ENCODE peak calls at places on chromosomes 1 and 21, in four cellular contexts. V is GM12865, Q is tibial artery, B is A549. H is an unnamed sample.
A peak's percentile ranks its signal among the peaks of the same experiment; 100 is the strongest.

GRCh38 chr21:44706026-44706705 is 5.2 kb downstream of the TSPEAR start:
- DNase-seq in V (no peak), Q (peak; percentile 37), B (no peak), H (no peak)

GRCh38 chr21:34807881-34808568 is 139.2 kb downstream of the CLIC6 start:
- DNase-seq in V (peak; percentile 37), Q (peak; percentile 80), B (peak; percentile 50), H (peak; percentile 98)

GRCh38 chr1:204114606-204115005 is 37.2 kb downstream of the ETNK2 start:
- DNase-seq in V (no peak), Q (no peak), B (no peak), H (no peak)

GRCh38 chr1:27719286-27720251 is 6.2 kb upstream of the FAM76A start:
- DNase-seq in V (peak; percentile 28), Q (no peak), B (no peak), H (peak; percentile 55)

GRCh38 chr1:220876511-220877347 is 2.5 kb upstream of the HLX start:
- DNase-seq in V (no peak), Q (no peak), B (no peak), H (no peak)

GRCh38 chr1:181318858-181319235 is 164.5 kb upstream of the CACNA1E start:
- DNase-seq in V (no peak), Q (no peak), B (no peak), H (peak; percentile 70)

GRCh38 chr1:107010582-107010981 is 45.9 kb upstream of the PRMT6 start:
- DNase-seq in V (peak; percentile 29), Q (no peak), B (no peak), H (no peak)

GRCh38 chr1:24856787-24857527 is 73.1 kb downstream of the RUNX3 start:
- DNase-seq in V (no peak), Q (peak; percentile 48), B (no peak), H (no peak)

GRCh38 chr1:242754061-242754648 is 229.7 kb upstream of the PLD5 start:
- DNase-seq in V (no peak), Q (no peak), B (no peak), H (no peak)

GRCh38 chr1:219215477-219215876 is 41.8 kb downstream of the LYPLAL1 start:
- DNase-seq in V (peak; percentile 20), Q (no peak), B (no peak), H (peak; percentile 18)

GRCh38 chr1:156452863-156453262 is 47.7 kb downstream of the MEF2D start:
- DNase-seq in V (no peak), Q (no peak), B (no peak), H (no peak)

GRCh38 chr1:217134857-217135568 is 411.8 kb upstream of the ESRRG start:
- DNase-seq in V (no peak), Q (no peak), B (no peak), H (peak; percentile 20)

GRCh38 chr1:93566227-93566626 is 115.4 kb downstream of the BCAR3 start:
- DNase-seq in V (no peak), Q (no peak), B (no peak), H (no peak)

GRCh38 chr1:57336793-57337192 is 87.1 kb downstream of the DAB1 start:
- DNase-seq in V (no peak), Q (no peak), B (no peak), H (no peak)

GRCh38 chr1:183734600-183735036 is 70.3 kb upstream of the RGL1 start:
- DNase-seq in V (no peak), Q (no peak), B (no peak), H (no peak)

GRCh38 chr1:239388578-239388977 is 2.2 kb downstream of the CHRM3 start:
- DNase-seq in V (no peak), Q (no peak), B (no peak), H (no peak)

GRCh38 chr21:40640427-40640826 is 206.5 kb downstream of the DSCAM start:
- DNase-seq in V (no peak), Q (no peak), B (no peak), H (no peak)

GRCh38 chr1:47901001-47901575 is 96.1 kb downstream of the TRABD2B start:
- DNase-seq in V (no peak), Q (no peak), B (no peak), H (no peak)

GRCh38 chr1:43472087-43472462 is 18.3 kb upstream of the HYI start:
- DNase-seq in V (no peak), Q (no peak), B (no peak), H (no peak)

GRCh38 chr1:29975036-29975694 is 738.8 kb downstream of the PTPRU start:
- DNase-seq in V (peak; percentile 11), Q (no peak), B (peak; percentile 12), H (peak; percentile 45)

GRCh38 chr1:236287757-236288619 is 6.2 kb upstream of the ERO1B start:
- DNase-seq in V (no peak), Q (no peak), B (no peak), H (no peak)

GRCh38 chr1:11521605-11522399 is 42.8 kb downstream of the DISP3 start:
- DNase-seq in V (no peak), Q (no peak), B (no peak), H (no peak)

GRCh38 chr1:16076003-16076870 is 2.8 kb upstream of the FAM131C start:
- DNase-seq in V (no peak), Q (peak; percentile 82), B (peak; percentile 70), H (peak; percentile 92)

GRCh38 chr1:60428161-60428560 is 354.6 kb upstream of the C1orf87 start:
- DNase-seq in V (no peak), Q (no peak), B (no peak), H (no peak)

GRCh38 chr1:60425528-60425927 is 352.0 kb upstream of the C1orf87 start:
- DNase-seq in V (peak; percentile 1), Q (no peak), B (peak; percentile 1), H (peak; percentile 21)

GRCh38 chr1:60430375-60430774 is 356.8 kb upstream of the C1orf87 start:
- DNase-seq in V (no peak), Q (no peak), B (no peak), H (no peak)

GRCh38 chr1:60427194-60427593 is 353.6 kb upstream of the C1orf87 start:
- DNase-seq in V (no peak), Q (no peak), B (no peak), H (no peak)

GRCh38 chr1:60427701-60428100 is 354.1 kb upstream of the C1orf87 start:
- DNase-seq in V (no peak), Q (no peak), B (no peak), H (no peak)
- TF ChIP-seq CTCF in V (no peak), Q (no peak), B (no peak), H (no peak)

DNA sequence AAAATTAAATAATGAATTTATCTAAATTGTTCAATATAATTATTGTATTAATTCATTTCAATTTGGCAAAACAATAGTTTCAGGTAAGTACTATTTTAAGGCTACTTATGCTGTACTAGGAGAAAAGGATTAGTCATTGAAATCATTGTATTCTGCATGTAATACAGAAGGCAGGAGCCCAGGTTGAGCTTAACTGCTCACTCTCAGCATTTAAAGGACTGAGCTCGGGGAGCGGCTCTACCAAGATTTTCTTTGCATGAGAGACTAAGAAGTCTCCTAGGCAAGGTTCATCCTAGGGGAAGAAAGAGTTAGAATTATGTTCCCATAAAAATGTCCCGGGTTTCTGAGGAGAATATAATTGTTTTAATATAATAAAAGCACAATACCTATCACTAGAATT is 112.5 kb downstream of the CYYR1 start:
- DNase-seq in V (no peak), Q (no peak), B (no peak), H (no peak)
- TF ChIP-seq CTCF in V (no peak), Q (no peak), B (no peak), H (no peak)

GRCh38 chr1:195597929-195598328 is 1010.3 kb downstream of the KCNT2 start:
- DNase-seq in V (no peak), Q (no peak), B (no peak), H (no peak)
- TF ChIP-seq CTCF in V (no peak), Q (no peak), B (no peak), H (no peak)

GRCh38 chr1:206907304-206907991 is 10.2 kb downstream of the IL24 start:
- DNase-seq in V (no peak), Q (peak; percentile 57), B (peak; percentile 34), H (no peak)
- TF ChIP-seq CTCF in V (peak; percentile 25), Q (no peak), B (peak; percentile 45), H (peak; percentile 18)

GRCh38 chr1:65526049-65526556 is 105.6 kb downstream of the LEPR start:
- DNase-seq in V (no peak), Q (no peak), B (no peak), H (no peak)

GRCh38 chr1:65527211-65527610 is 106.7 kb downstream of the LEPR start:
- DNase-seq in V (no peak), Q (no peak), B (no peak), H (no peak)

GRCh38 chr1:65527672-65528071 is 107.2 kb downstream of the LEPR start:
- DNase-seq in V (no peak), Q (no peak), B (no peak), H (no peak)

GRCh38 chr1:65525297-65526048 is 105.0 kb downstream of the LEPR start:
- DNase-seq in V (no peak), Q (no peak), B (no peak), H (no peak)

DNA sequence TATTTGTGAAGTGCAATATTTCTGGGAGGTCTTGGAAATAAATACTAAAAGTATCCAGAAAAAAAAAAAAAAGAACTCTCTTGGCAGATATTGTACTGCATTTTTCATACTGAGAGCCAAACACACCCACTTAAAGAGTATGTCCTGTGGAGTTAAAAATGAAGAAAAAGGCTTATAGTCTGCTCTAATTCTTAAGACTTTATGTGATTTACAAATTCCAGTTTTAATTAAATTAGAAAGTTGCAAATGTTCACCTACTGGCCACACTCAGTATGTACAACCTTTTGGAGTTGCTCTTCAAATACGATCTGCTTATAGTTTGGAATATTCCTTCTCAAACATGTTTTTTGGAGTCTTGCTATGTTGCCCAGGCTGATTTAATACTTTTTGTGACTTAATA is 107.6 kb downstream of the LEPR start:
- DNase-seq in V (no peak), Q (no peak), B (no peak), H (no peak)
- TF ChIP-seq CTCF in V (no peak), Q (peak; percentile 14), B (no peak), H (no peak)